ENCODE peak calls at places on chromosome 14, in four cellular contexts. J, D, X and Y are unnamed samples.

GRCh38 chr14:87888136-87888999 is 104.6 kb downstream of the GALC start:
- DNase-seq in J (peak; percentile 26), D (no peak), X (no peak), Y (no peak)

GRCh38 chr14:101817511-101818001 is 56.0 kb downstream of the PPP2R5C start:
- DNase-seq in J (no peak), D (peak; percentile 76), X (no peak), Y (no peak)

GRCh38 chr14:64641760-64642159 is 62.5 kb upstream of the PLEKHG3 start:
- DNase-seq in J (no peak), D (no peak), X (no peak), Y (no peak)

GRCh38 chr14:72948481-72949138 is 22.3 kb downstream of the DCAF4 start:
- DNase-seq in J (peak; percentile 61), D (peak; percentile 73), X (peak; percentile 52), Y (no peak)

GRCh38 chr14:70640938-70641547 is 673 bp upstream of the TTC9 start:
- DNase-seq in J (peak; percentile 85), D (peak; percentile 69), X (peak; percentile 30), Y (no peak)

GRCh38 chr14:32201816-32202467 is at the start of gene RNU6-7:
- DNase-seq in J (no peak), D (peak; percentile 61), X (no peak), Y (no peak)

GRCh38 chr14:69815556-69815955 is 18.5 kb upstream of the SLC10A1 start:
- DNase-seq in J (no peak), D (no peak), X (no peak), Y (no peak)

GRCh38 chr14:89184952-89185351 is 232.1 kb downstream of the FOXN3 start:
- DNase-seq in J (no peak), D (no peak), X (no peak), Y (no peak)

GRCh38 chr14:83992857-83993256 is 1537.1 kb upstream of the FLRT2 start:
- DNase-seq in J (no peak), D (no peak), X (no peak), Y (no peak)

GRCh38 chr14:20624495-20625070 is 16.9 kb downstream of the OR6S1 start:
- DNase-seq in J (no peak), D (peak; percentile 71), X (no peak), Y (no peak)

GRCh38 chr14:104443391-104444158 is 136.0 kb upstream of the C14orf180 start:
- DNase-seq in J (no peak), D (no peak), X (no peak), Y (no peak)

GRCh38 chr14:105486333-105486973 is at the start of gene CRIP1:
- DNase-seq in J (no peak), D (no peak), X (no peak), Y (no peak)

GRCh38 chr14:74257078-74257987 is 18.1 kb downstream of the VSX2 start:
- DNase-seq in J (peak; percentile 71), D (peak; percentile 73), X (peak; percentile 43), Y (no peak)

GRCh38 chr14:20667957-20668356 is 16.4 kb upstream of the RNASE4 start:
- DNase-seq in J (peak; percentile 83), D (no peak), X (no peak), Y (no peak)

GRCh38 chr14:61573748-61574513 is 121.4 kb upstream of the HIF1A start:
- DNase-seq in J (no peak), D (no peak), X (no peak), Y (no peak)

GRCh38 chr14:47555333-47555732 is 120.1 kb downstream of the MDGA2 start:
- DNase-seq in J (no peak), D (no peak), X (no peak), Y (no peak)

GRCh38 chr14:77027538-77028383 is 747 bp downstream of the IRF2BPL start:
- DNase-seq in J (peak; percentile 71), D (peak; percentile 83), X (peak; percentile 54), Y (no peak)

GRCh38 chr14:56273949-56274348 is 155.7 kb downstream of the PELI2 start:
- DNase-seq in J (no peak), D (no peak), X (no peak), Y (no peak)

GRCh38 chr14:64506751-64507150 is 2.2 kb downstream of the ZBTB1 start:
- DNase-seq in J (peak; percentile 25), D (no peak), X (no peak), Y (no peak)

GRCh38 chr14:61476737-61477410 is 155.5 kb downstream of the PRKCH start:
- DNase-seq in J (peak; percentile 90), D (peak; percentile 83), X (peak; percentile 39), Y (no peak)

GRCh38 chr14:105087963-105088811 is 23.0 kb upstream of the GPR132 start:
- DNase-seq in J (no peak), D (no peak), X (no peak), Y (no peak)

GRCh38 chr14:71166434-71166833 is 259.2 kb downstream of the PCNX1 start:
- DNase-seq in J (peak; percentile 42), D (no peak), X (no peak), Y (no peak)

GRCh38 chr14:87283547-87283946 is 709.4 kb downstream of the GALC start:
- DNase-seq in J (no peak), D (no peak), X (no peak), Y (no peak)

GRCh38 chr14:92531151-92531873 is 17.7 kb downstream of the RIN3 start:
- DNase-seq in J (no peak), D (peak; percentile 93), X (peak; percentile 74), Y (no peak)

GRCh38 chr14:104698688-104699425 is 9.4 kb downstream of the INF2 start:
- DNase-seq in J (no peak), D (no peak), X (no peak), Y (no peak)

GRCh38 chr14:72177246-72177645 is 245.0 kb downstream of the RGS6 start:
- DNase-seq in J (no peak), D (no peak), X (no peak), Y (no peak)

GRCh38 chr14:55386037-55386798 is 25.4 kb downstream of the ATG14 start:
- DNase-seq in J (no peak), D (no peak), X (no peak), Y (no peak)

GRCh38 chr14:66070542-66071319 is 415.4 kb upstream of the CCDC196 start:
- DNase-seq in J (peak; percentile 62), D (peak; percentile 75), X (peak; percentile 73), Y (no peak)

GRCh38 chr14:60926002-60926401 is 54.9 kb downstream of the TRMT5 start:
- DNase-seq in J (no peak), D (no peak), X (no peak), Y (no peak)

GRCh38 chr14:80585506-80585835 is 356.1 kb downstream of the CEP128 start:
- DNase-seq in J (no peak), D (no peak), X (no peak), Y (no peak)

GRCh38 chr14:23093104-23093503 is 1.8 kb downstream of the ACIN1 start:
- DNase-seq in J (no peak), D (no peak), X (no peak), Y (no peak)
- H3K36me3 ChIP-seq in J (peaks cover 68% of the 10 kb centered on the region), D (peaks cover 41% of the 10 kb centered on the region), X (peaks cover 31% of the 10 kb centered on the region), Y (peaks cover 59% of the 10 kb centered on the region)

DNA sequence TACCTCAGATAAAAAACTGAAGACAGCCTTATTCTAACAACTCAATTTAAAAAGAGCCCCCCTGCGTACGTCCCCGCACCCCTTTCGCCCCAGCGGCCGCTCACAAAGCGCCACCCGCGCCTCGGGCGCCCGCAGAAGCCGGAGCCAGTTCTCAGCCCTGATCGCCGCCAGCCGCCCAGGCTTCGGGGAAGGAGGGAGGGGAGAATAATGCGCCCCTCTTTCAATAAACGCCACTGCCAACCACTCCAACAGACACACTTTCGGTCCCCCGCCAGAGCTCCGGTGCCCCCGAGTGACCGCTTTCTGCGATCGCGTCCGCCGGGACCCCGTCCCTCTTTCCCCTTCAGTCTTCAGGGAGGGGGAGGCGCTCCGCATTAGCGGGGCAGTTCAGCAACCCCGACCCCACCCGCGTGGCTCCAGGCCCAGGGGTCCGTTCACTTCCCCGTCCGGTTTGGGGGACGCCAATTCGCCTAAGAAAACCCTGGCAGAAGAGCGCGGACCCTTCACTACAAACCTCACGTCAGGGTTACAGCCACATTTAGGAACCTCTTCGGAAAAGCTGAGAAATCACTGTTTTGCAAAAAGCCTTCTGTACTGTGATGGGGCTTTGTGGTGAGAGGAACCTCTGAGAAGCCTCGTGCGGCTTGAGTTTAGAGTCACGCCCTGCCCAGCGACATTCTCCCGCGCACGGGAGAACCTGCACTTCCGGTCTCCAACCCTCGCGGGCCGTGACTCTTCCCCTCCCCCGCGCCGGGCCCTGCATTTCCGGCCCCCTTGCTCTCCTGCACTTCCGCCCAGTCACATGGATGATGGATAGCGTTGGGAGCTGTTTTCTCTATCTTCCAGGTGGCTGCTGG is 18.7 kb downstream of the FOXG1 start:
- DNase-seq in J (no peak), D (no peak), X (no peak), Y (no peak)
- H3K9me3 ChIP-seq in J (no peaks in the 10 kb centered on the region), D (no peaks in the 10 kb centered on the region), X (no peaks in the 10 kb centered on the region), Y (no peaks in the 10 kb centered on the region)

GRCh38 chr14:39182770-39183684 is 8.0 kb downstream of the PNN start:
- DNase-seq in J (no peak), D (no peak), X (no peak), Y (no peak)

GRCh38 chr14:39180553-39180952 is 5.5 kb downstream of the PNN start:
- DNase-seq in J (no peak), D (no peak), X (no peak), Y (no peak)

GRCh38 chr14:39179042-39179441 is 4.0 kb downstream of the PNN start:
- DNase-seq in J (no peak), D (no peak), X (no peak), Y (no peak)

GRCh38 chr14:39181026-39181692 is 6.1 kb downstream of the PNN start:
- DNase-seq in J (no peak), D (no peak), X (no peak), Y (no peak)

DNA sequence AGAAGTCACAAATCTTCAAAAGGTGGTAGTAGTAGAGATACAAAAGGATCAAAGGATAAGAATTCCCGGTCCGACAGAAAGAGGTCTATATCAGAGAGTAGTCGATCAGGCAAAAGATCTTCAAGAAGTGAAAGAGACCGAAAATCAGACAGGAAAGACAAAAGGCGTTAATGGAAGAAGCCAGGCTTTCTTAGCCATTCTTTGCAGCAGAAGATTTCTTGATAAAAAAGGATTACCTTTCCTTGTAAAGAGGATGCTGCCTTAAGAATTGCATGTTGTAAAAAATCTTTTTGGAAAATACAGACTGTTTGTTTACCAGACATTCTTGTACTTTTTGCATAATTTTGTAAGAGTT is 6.6 kb downstream of the PNN start:
- DNase-seq in J (no peak), D (no peak), X (no peak), Y (no peak)
- H3K27ac ChIP-seq in J (no peak overlapping the region), D (no peak overlapping the region), X (no peak overlapping the region), Y (peak overlapping the region; percentile 23)

GRCh38 chr14:100359881-100360280 is 36.7 kb downstream of the SLC25A47 start:
- DNase-seq in J (no peak), D (no peak), X (no peak), Y (no peak)

GRCh38 chr14:100359111-100359510 is 36.0 kb downstream of the SLC25A47 start:
- DNase-seq in J (no peak), D (no peak), X (no peak), Y (no peak)

GRCh38 chr14:100361626-100362025 is 38.5 kb downstream of the SLC25A47 start:
- DNase-seq in J (no peak), D (no peak), X (no peak), Y (no peak)

GRCh38 chr14:100362311-100362927 is 39.3 kb downstream of the SLC25A47 start:
- DNase-seq in J (no peak), D (no peak), X (no peak), Y (no peak)

GRCh38 chr14:100358396-100358795 is 35.3 kb downstream of the SLC25A47 start:
- DNase-seq in J (no peak), D (no peak), X (no peak), Y (no peak)
- H3K36me3 ChIP-seq in J (peaks cover 82% of the 10 kb centered on the region), D (peaks cover 27% of the 10 kb centered on the region), X (peaks cover 16% of the 10 kb centered on the region), Y (peaks cover 21% of the 10 kb centered on the region)